ENCODE peak calls at places on chromosome 2, in ten cellular contexts. B, J, I, Z, O, X, N, C, T and G are unnamed samples.

GRCh38 chr2:238974061-238974460 is 126.2 kb downstream of the TWIST2 start:
- DNase-seq in B (no peak), J (peak; percentile 76), I (no peak), Z (no peak), O (no peak), X (no peak), N (no peak), C (no peak), T (no peak), G (no peak)

GRCh38 chr2:66929632-66930385 is 467.3 kb upstream of the ETAA1 start:
- DNase-seq in B (no peak), J (peak; percentile 80), I (peak; percentile 73), Z (no peak), O (no peak), X (no peak), N (no peak), C (no peak), T (no peak), G (no peak)

GRCh38 chr2:13858626-13859025 is 773.9 kb upstream of the LRATD1 start:
- DNase-seq in B (no peak), J (peak; percentile 48), I (no peak), Z (no peak), O (no peak), X (no peak), N (no peak), C (no peak), T (no peak), G (no peak)

GRCh38 chr2:47344890-47345583 is 57.9 kb upstream of the MSH2 start:
- DNase-seq in B (peak; percentile 100), J (peak; percentile 90), I (peak; percentile 65), Z (no peak), O (no peak), X (peak; percentile 92), N (no peak), C (peak; percentile 99), T (no peak), G (peak; percentile 91)

GRCh38 chr2:42961385-42961800 is 169.0 kb upstream of the HAAO start:
- DNase-seq in B (no peak), J (no peak), I (peak; percentile 93), Z (peak; percentile 46), O (peak; percentile 87), X (no peak), N (no peak), C (no peak), T (no peak), G (no peak)

GRCh38 chr2:36356199-36356989 is 816 bp downstream of the CRIM1 start:
- DNase-seq in B (no peak), J (peak; percentile 25), I (peak; percentile 53), Z (no peak), O (peak; percentile 75), X (peak; percentile 39), N (peak; percentile 10), C (peak; percentile 55), T (peak; percentile 23), G (no peak)

GRCh38 chr2:9232886-9233285 is 26.3 kb downstream of the ASAP2 start:
- DNase-seq in B (peak; percentile 87), J (no peak), I (no peak), Z (no peak), O (peak; percentile 16), X (no peak), N (no peak), C (no peak), T (no peak), G (no peak)

GRCh38 chr2:208820289-208820688 is 413.7 kb downstream of the PTH2R start:
- DNase-seq in B (no peak), J (peak; percentile 15), I (no peak), Z (no peak), O (no peak), X (no peak), N (no peak), C (peak; percentile 13), T (no peak), G (peak; percentile 21)

DNA sequence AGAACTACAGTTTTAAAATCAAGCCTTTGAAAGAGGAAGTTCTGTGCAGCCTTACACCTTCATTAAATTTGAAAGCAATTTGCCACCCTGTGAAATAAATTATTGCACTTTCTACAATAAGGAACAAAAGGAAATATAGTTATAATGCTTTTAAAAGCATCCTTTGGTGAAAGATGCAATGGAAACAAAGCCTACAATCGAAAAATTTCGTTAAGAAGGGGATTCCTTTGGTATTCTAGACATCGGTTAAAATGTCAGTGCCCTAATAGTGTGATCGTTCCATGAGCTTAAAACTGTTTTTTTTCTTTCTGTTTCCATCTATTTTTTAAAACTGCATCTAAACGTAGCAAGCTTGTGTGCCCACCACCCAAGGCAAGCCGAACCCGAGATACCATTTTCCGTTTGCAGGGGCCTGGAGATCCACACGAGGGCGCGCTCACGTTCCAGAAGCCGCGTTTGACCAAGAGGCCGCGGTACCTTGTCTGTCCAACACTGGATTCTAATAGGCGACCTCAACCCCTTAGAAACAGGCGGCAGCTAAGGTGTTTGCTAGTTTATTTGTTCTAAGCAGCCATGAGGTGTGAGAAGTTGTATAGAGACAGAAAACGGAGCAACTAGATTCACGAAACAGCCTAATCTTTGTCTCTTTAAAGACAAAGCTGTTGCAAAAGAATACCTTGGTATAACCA is 4.0 kb downstream of the HOXD11 start:
- DNase-seq in B (peak; percentile 50), J (peak; percentile 65), I (peak; percentile 86), Z (no peak), O (peak; percentile 57), X (no peak), N (no peak), C (peak; percentile 67), T (no peak), G (no peak)
- H3K27me3 ChIP-seq in B (peaks cover 88% of the 10 kb centered on the region), J (peaks cover 38% of the 10 kb centered on the region), I (no peaks in the 10 kb centered on the region), Z (peaks cover 39% of the 10 kb centered on the region), O (peaks cover 59% of the 10 kb centered on the region), X (peaks cover 96% of the 10 kb centered on the region), N (peaks cover 81% of the 10 kb centered on the region), C (peaks cover 11% of the 10 kb centered on the region), T (peaks cover 75% of the 10 kb centered on the region), G (peaks cover 3% of the 10 kb centered on the region)

GRCh38 chr2:72900191-72900825 is 13.1 kb downstream of the SPR start:
- DNase-seq in B (no peak), J (no peak), I (no peak), Z (no peak), O (no peak), X (no peak), N (no peak), C (no peak), T (no peak), G (no peak)

GRCh38 chr2:72898263-72898906 is 11.2 kb downstream of the SPR start:
- DNase-seq in B (no peak), J (no peak), I (no peak), Z (no peak), O (no peak), X (no peak), N (no peak), C (no peak), T (no peak), G (no peak)

GRCh38 chr2:72896446-72896845 is 9.2 kb downstream of the SPR start:
- DNase-seq in B (no peak), J (no peak), I (no peak), Z (no peak), O (no peak), X (no peak), N (no peak), C (no peak), T (no peak), G (no peak)

GRCh38 chr2:72897785-72898184 is 10.6 kb downstream of the SPR start:
- DNase-seq in B (no peak), J (no peak), I (no peak), Z (no peak), O (no peak), X (no peak), N (no peak), C (no peak), T (no peak), G (no peak)

DNA sequence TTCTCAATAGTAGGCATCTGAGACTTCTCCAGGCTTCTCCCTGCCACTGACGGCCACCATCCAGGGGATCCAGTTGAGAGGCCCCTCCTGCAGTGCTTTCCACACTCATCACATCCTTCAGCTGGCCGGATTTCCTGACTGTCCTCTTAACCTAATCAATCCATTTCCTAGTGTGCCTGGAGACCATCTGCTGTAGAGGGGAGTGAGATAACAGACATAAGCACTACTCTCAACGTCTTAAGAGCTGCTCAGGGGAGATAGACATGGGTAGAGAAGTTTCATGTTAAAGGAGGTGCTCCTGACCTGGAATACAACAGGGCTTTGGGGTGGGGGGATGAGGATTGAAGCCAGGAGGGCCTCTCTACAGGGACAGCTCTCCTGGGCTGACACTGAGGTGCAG is 14.2 kb downstream of the SPR start:
- DNase-seq in B (no peak), J (no peak), I (no peak), Z (no peak), O (no peak), X (no peak), N (no peak), C (no peak), T (no peak), G (no peak)
- H3K27me3 ChIP-seq in B (peaks cover 60% of the 10 kb centered on the region), J (peaks cover 39% of the 10 kb centered on the region), I (peaks cover under 1% of the 10 kb centered on the region), Z (peaks cover 8% of the 10 kb centered on the region), O (no peaks in the 10 kb centered on the region), X (peaks cover 5% of the 10 kb centered on the region), N (no peaks in the 10 kb centered on the region), C (no peaks in the 10 kb centered on the region), T (peaks cover 4% of the 10 kb centered on the region), G (peaks cover 9% of the 10 kb centered on the region)

GRCh38 chr2:68169308-68169707 is 11.6 kb downstream of the PNO1 start:
- DNase-seq in B (no peak), J (peak; percentile 20), I (no peak), Z (no peak), O (no peak), X (no peak), N (no peak), C (no peak), T (no peak), G (no peak)
- H3K27me3 ChIP-seq in B (no peaks in the 10 kb centered on the region), J (no peaks in the 10 kb centered on the region), I (no peaks in the 10 kb centered on the region), Z (no peaks in the 10 kb centered on the region), O (no peaks in the 10 kb centered on the region), X (no peaks in the 10 kb centered on the region), N (no peaks in the 10 kb centered on the region), C (no peaks in the 10 kb centered on the region), T (no peaks in the 10 kb centered on the region), G (no peaks in the 10 kb centered on the region)

DNA sequence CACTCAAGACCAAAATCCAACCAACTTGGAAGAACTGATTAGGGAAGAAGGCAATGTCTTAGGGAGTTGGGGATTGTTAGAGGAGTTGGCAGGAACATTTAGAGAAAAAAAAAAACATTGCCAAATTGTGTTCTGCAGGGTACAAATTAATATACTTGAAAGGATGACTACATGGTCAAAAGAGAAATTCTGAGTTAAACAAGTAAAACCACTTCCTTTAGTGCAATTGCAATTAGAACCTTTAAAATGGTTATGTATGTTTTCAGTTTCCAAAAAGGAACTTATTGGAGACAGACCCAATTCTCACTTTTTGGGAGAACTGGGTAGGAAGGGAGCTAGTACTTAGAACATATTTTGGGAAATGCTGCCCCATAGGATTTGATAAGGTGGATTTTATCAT is 137.9 kb downstream of the GPD2 start:
- DNase-seq in B (no peak), J (no peak), I (no peak), Z (no peak), O (no peak), X (no peak), N (no peak), C (no peak), T (no peak), G (no peak)
- H3K27me3 ChIP-seq in B (no peaks in the 10 kb centered on the region), J (no peaks in the 10 kb centered on the region), I (no peaks in the 10 kb centered on the region), Z (no peaks in the 10 kb centered on the region), O (no peaks in the 10 kb centered on the region), X (no peaks in the 10 kb centered on the region), N (no peaks in the 10 kb centered on the region), C (no peaks in the 10 kb centered on the region), T (no peaks in the 10 kb centered on the region), G (no peaks in the 10 kb centered on the region)

GRCh38 chr2:101442042-101442666 is 32.8 kb downstream of the RFX8 start:
- DNase-seq in B (no peak), J (peak; percentile 25), I (no peak), Z (no peak), O (no peak), X (no peak), N (no peak), C (no peak), T (no peak), G (peak; percentile 26)
- H3K27me3 ChIP-seq in B (peaks cover 7% of the 10 kb centered on the region), J (no peaks in the 10 kb centered on the region), I (no peaks in the 10 kb centered on the region), Z (no peaks in the 10 kb centered on the region), O (no peaks in the 10 kb centered on the region), X (no peaks in the 10 kb centered on the region), N (no peaks in the 10 kb centered on the region), C (no peaks in the 10 kb centered on the region), T (no peaks in the 10 kb centered on the region), G (no peaks in the 10 kb centered on the region)